ENCODE peak calls at places on chromosome 3, in five cellular contexts. B, U, H, P and X are unnamed samples.

GRCh38 chr3:63874769-63875168 is 11.1 kb downstream of the ATXN7 start:
- DNase-seq in P (no peak), B (no peak), U (no peak), H (no peak), X (no peak)

GRCh38 chr3:4824948-4825325 is 154.3 kb upstream of the BHLHE40 start:
- DNase-seq in H (no peak), U (no peak), B (no peak), P (no peak), X (no peak)

GRCh38 chr3:48548731-48549705 is 7.6 kb downstream of the PFKFB4 start:
- DNase-seq in U (peak), P (peak), H (peak), B (peak), X (peak)

GRCh38 chr3:125220183-125220582 is 7.6 kb upstream of the SLC12A8 start:
- DNase-seq in P (no peak), U (no peak), H (no peak), B (no peak), X (no peak)

GRCh38 chr3:14124223-14124614 is 451 bp downstream of the CHCHD4 start:
- DNase-seq in H (peak), B (no peak), P (peak), U (peak), X (peak)

GRCh38 chr3:172182797-172183196 is 143.4 kb downstream of the FNDC3B start:
- DNase-seq in B (no peak), P (peak), H (no peak), U (no peak), X (no peak)

GRCh38 chr3:80697291-80697690 is 929.5 kb upstream of the ROBO1 start:
- DNase-seq in P (no peak), B (no peak), H (no peak), U (no peak), X (no peak)

GRCh38 chr3:109154989-109155388 is 18.5 kb downstream of the C3orf85 start:
- DNase-seq in H (no peak), U (no peak), B (no peak), P (no peak), X (no peak)

GRCh38 chr3:191566469-191566868 is 105.5 kb downstream of the PYDC2 start:
- DNase-seq in H (no peak), U (no peak), B (no peak), P (no peak), X (no peak)

GRCh38 chr3:38110314-38111050 is 26.4 kb downstream of the ACAA1 start:
- DNase-seq in U (peak), B (no peak), P (no peak), H (no peak), X (no peak)

GRCh38 chr3:180340395-180340794 is 261.6 kb upstream of the TTC14 start:
- DNase-seq in U (no peak), B (no peak), P (no peak), H (no peak), X (no peak)

GRCh38 chr3:172213765-172214358 is 174.5 kb downstream of the FNDC3B start:
- DNase-seq in B (no peak), U (no peak), P (no peak), H (no peak), X (no peak)

DNA sequence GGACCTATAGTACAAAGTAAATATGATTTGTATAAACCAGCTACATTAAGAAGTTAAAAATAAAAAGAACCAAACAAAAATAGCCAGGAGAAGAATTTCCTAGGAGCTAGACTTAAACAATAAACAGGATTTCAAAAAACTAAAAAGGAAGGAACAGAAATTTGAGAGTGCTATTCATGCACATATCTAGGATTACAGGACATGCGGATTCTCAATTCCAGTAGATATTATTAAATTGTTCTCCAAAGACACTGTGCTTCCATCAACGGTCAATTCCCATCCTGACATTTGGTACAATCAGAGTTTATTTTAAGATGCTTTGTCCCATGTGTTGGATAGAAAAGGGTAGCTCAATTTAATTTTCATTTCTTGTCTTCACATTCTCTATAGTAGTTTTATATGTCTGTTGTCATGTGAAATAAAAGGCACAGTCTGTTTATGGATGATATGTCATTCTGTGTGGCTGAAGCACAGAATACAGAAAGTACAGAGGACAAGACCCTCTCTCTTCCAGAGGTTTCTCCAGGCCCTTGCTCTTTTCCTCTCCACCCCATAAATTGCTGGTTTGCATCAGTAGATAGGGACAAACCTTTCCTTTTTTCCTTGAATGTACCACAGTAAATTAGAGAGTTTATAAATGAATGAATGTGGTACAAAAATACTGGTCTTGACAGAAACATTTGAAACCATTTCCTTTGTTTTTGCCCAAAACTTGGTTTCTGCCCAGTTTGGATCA is 3.5 kb downstream of the PLOD2 start:
- DNase-seq in U (no peak), P (no peak), H (no peak), B (no peak), X (no peak)
- H3K9ac ChIP-seq in U (no peak), P (no peak), H (no peak), B (no peak), X (no peak)

DNA sequence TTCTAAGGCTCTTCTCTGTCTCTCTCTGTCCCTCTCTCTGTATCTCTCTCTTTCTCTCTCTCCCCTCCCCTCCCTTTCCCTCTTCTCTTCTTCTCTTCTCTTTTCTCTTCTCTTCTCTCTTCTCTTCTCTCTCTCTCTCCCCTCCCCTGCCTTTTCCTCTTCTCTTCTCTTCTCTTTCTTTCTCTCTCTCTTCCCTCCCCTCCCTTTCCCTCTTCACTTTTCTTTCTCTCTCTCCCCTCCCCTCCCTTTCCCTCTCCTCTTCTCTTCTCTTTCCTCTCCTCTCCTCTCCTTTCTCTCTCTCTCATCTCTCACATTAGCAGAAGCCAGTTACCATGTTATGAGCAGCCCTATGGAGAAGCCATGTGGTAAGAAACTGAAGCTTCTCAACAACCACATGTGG is 25.0 kb upstream of the SLC25A36 start:
- DNase-seq in H (no peak), P (no peak), U (no peak), B (no peak), X (no peak)
- H3K9ac ChIP-seq in H (no peak), P (no peak), U (no peak), B (no peak), X (no peak)

GRCh38 chr3:70227437-70227836 is 85.0 kb downstream of the MDFIC2 start:
- DNase-seq in U (no peak), B (no peak), H (no peak), P (no peak), X (no peak)

GRCh38 chr3:70233812-70234211 is 78.6 kb downstream of the MDFIC2 start:
- DNase-seq in H (no peak), B (no peak), U (no peak), P (no peak), X (no peak)

GRCh38 chr3:70233112-70233511 is 79.3 kb downstream of the MDFIC2 start:
- DNase-seq in H (no peak), U (no peak), P (no peak), B (no peak), X (no peak)

DNA sequence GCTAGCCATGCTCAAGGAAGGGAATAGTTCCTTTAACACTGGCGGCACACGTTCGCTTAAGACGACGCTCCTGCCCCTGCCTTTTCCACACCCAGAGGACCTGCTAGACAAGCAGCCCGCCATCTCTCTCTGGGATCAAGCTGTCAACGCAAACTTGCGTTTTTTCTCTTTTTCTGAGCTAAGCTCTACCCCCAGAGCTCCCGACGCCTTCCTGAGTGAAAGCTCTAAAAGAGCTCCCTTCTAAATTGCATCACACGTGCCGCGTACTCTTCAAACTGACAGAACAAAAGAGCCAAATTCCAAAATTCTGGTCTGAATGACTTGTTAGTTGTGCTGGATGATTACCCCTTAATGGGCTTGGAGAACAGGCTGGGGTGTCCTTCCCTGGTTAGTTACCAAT is 81.2 kb downstream of the MDFIC2 start:
- DNase-seq in U (no peak), P (no peak), B (peak), H (no peak), X (no peak)
- H3K9ac ChIP-seq in U (no peak), P (no peak), B (no peak), H (no peak), X (no peak)

GRCh38 chr3:168624195-168624594 is 528.5 kb upstream of the GOLIM4 start:
- DNase-seq in P (no peak), H (no peak), B (no peak), U (no peak), X (no peak)
- H3K9ac ChIP-seq in P (no peak), H (no peak), B (no peak), U (no peak), X (no peak)

GRCh38 chr3:170714562-170715535 is 129.0 kb upstream of the SLC7A14 start:
- DNase-seq in U (no peak), B (no peak), H (no peak), P (no peak), X (no peak)
- H3K9ac ChIP-seq in U (no peak), B (no peak), H (no peak), P (no peak), X (no peak)

GRCh38 chr3:73069775-73070444 is 8.5 kb downstream of the EBLN2 start:
- DNase-seq in H (no peak), U (no peak), P (no peak), B (no peak), X (no peak)

GRCh38 chr3:73071952-73072351 is 10.5 kb downstream of the EBLN2 start:
- DNase-seq in H (no peak), B (no peak), U (no peak), P (no peak), X (no peak)

GRCh38 chr3:73069187-73069586 is 7.7 kb downstream of the EBLN2 start:
- DNase-seq in U (no peak), H (no peak), P (no peak), B (no peak), X (no peak)

GRCh38 chr3:73072634-73073033 is 11.2 kb downstream of the EBLN2 start:
- DNase-seq in B (no peak), U (no peak), H (no peak), P (no peak), X (peak)

GRCh38 chr3:73070675-73071575 is 9.5 kb downstream of the EBLN2 start:
- DNase-seq in P (no peak), H (no peak), B (no peak), U (peak), X (no peak)
- H3K9ac ChIP-seq in P (no peak), H (no peak), B (no peak), U (no peak), X (no peak)

GRCh38 chr3:28824316-28824715 is 456.6 kb upstream of the RBMS3 start:
- DNase-seq in U (no peak), B (no peak), P (no peak), H (no peak), X (no peak)
- H3K9ac ChIP-seq in U (no peak), B (no peak), P (no peak), H (no peak), X (no peak)

GRCh38 chr3:11637901-11638668 is 5.6 kb downstream of the VGLL4 start:
- DNase-seq in H (no peak), B (no peak), P (no peak), U (no peak), X (no peak)

GRCh38 chr3:11641316-11641682 is 2.4 kb downstream of the VGLL4 start:
- DNase-seq in B (no peak), H (no peak), P (no peak), U (no peak), X (no peak)

GRCh38 chr3:11636372-11636760 is 7.3 kb downstream of the VGLL4 start:
- DNase-seq in P (no peak), U (no peak), H (no peak), B (no peak), X (no peak)

GRCh38 chr3:11640009-11640673 is 3.6 kb downstream of the VGLL4 start:
- DNase-seq in B (no peak), H (no peak), P (no peak), U (no peak), X (no peak)

DNA sequence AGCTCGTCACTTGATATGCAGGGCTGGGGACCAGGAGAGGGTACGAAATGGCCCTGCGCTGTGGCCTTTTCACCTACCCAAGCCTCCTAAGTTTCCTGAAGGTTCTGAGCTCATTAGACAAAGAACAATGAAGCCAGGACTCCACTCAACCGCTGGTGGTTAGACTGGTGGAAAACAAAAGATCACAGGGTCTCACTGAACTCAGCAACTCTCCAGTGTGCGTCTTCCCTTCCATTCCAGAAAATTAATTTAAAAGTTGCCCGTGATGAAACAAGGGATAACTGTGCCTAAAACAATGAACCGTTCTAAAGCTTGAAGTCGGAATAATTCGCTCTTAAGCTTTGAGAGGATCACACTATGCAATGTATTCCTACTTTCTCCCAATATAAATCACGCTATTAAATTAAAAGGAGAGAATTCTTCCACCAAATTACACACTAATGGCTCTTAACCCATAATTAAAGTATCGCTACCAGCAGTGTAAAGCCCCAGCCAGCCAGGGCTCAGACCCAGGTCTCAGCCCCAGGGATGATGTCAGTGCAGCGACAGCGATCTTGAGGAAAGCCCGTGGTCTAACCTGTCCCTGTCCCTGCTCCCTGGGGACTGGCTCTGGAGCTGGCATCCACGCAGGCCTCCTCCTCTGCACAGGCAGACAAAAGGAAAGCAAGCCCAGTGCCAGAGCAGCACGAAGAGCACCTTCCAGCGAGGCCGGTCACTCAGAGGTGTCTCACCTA is 4.9 kb downstream of the VGLL4 start:
- DNase-seq in H (no peak), B (peak), U (peak), P (no peak), X (no peak)
- H3K9ac ChIP-seq in H (no peak), B (no peak), U (peak), P (no peak), X (peak)

GRCh38 chr3:196640501-196640968 is 1.0 kb downstream of the NRROS start:
- DNase-seq in H (no peak), B (no peak), P (peak), U (no peak), X (peak)
- H3K9ac ChIP-seq in H (no peak), B (no peak), P (peak), U (no peak), X (peak)

GRCh38 chr3:69199942-69200341 is 77.5 kb upstream of the LMOD3 start:
- DNase-seq in U (no peak), P (no peak), H (no peak), B (no peak), X (no peak)
- H3K9ac ChIP-seq in U (no peak), P (peak), H (no peak), B (no peak), X (peak)